ENCODE peak calls at places on chromosomes 12 and 14, in five cellular contexts. One of them, this sample, is unnamed.

GRCh38 chr14:30573203-30573814 is 14.4 kb downstream of the G2E3 start:
- DNase-seq in pancreas: no peak
- DNase-seq in epithelial cell of esophagus: peak
- DNase-seq in psoas muscle: no peak
- DNase-seq in fibroblast of the conjunctiva: no peak
- DNase-seq in this sample: peak

GRCh38 chr14:69439516-69440270 is 41.2 kb downstream of the SLC39A9 start:
- DNase-seq in pancreas: no peak
- DNase-seq in epithelial cell of esophagus: no peak
- DNase-seq in psoas muscle: no peak
- DNase-seq in fibroblast of the conjunctiva: no peak
- DNase-seq in this sample: no peak

GRCh38 chr14:31745741-31746140 is 184.5 kb downstream of the NUBPL start:
- DNase-seq in pancreas: no peak
- DNase-seq in epithelial cell of esophagus: no peak
- DNase-seq in psoas muscle: no peak
- DNase-seq in fibroblast of the conjunctiva: no peak
- DNase-seq in this sample: no peak

GRCh38 chr14:29243355-29243754 is 476.8 kb downstream of the FOXG1 start:
- DNase-seq in pancreas: no peak
- DNase-seq in epithelial cell of esophagus: peak
- DNase-seq in psoas muscle: no peak
- DNase-seq in fibroblast of the conjunctiva: peak
- DNase-seq in this sample: no peak

GRCh38 chr14:59728294-59728693 is 142.3 kb downstream of the RTN1 start:
- DNase-seq in pancreas: no peak
- DNase-seq in epithelial cell of esophagus: no peak
- DNase-seq in psoas muscle: no peak
- DNase-seq in fibroblast of the conjunctiva: no peak
- DNase-seq in this sample: no peak

GRCh38 chr12:3655331-3655900 is 97.5 kb downstream of the CRACR2A start:
- DNase-seq in pancreas: no peak
- DNase-seq in epithelial cell of esophagus: peak
- DNase-seq in psoas muscle: no peak
- DNase-seq in fibroblast of the conjunctiva: no peak
- DNase-seq in this sample: no peak

GRCh38 chr14:77638738-77639137 is 22.3 kb upstream of the SPTLC2 start:
- DNase-seq in pancreas: no peak
- DNase-seq in epithelial cell of esophagus: peak
- DNase-seq in psoas muscle: no peak
- DNase-seq in fibroblast of the conjunctiva: no peak
- DNase-seq in this sample: peak

GRCh38 chr12:124365726-124366430 is 71.0 kb downstream of the RFLNA start:
- DNase-seq in pancreas: no peak
- DNase-seq in epithelial cell of esophagus: no peak
- DNase-seq in psoas muscle: no peak
- DNase-seq in fibroblast of the conjunctiva: no peak
- DNase-seq in this sample: no peak

GRCh38 chr12:121992059-121992879 is 29.4 kb upstream of the BCL7A start:
- DNase-seq in pancreas: no peak
- DNase-seq in epithelial cell of esophagus: peak
- DNase-seq in psoas muscle: no peak
- DNase-seq in fibroblast of the conjunctiva: peak
- DNase-seq in this sample: peak

GRCh38 chr14:54108481-54109471 is 152.2 kb upstream of the BMP4 start:
- DNase-seq in pancreas: no peak
- DNase-seq in epithelial cell of esophagus: peak
- DNase-seq in psoas muscle: no peak
- DNase-seq in fibroblast of the conjunctiva: no peak
- DNase-seq in this sample: peak

GRCh38 chr12:32455607-32456063 is 56.3 kb downstream of the FGD4 start:
- DNase-seq in pancreas: no peak
- DNase-seq in epithelial cell of esophagus: peak
- DNase-seq in psoas muscle: no peak
- DNase-seq in fibroblast of the conjunctiva: peak
- DNase-seq in this sample: no peak

GRCh38 chr14:33922125-33922524 is 28.7 kb downstream of the EGLN3 start:
- DNase-seq in pancreas: no peak
- DNase-seq in epithelial cell of esophagus: peak
- DNase-seq in psoas muscle: no peak
- DNase-seq in fibroblast of the conjunctiva: no peak
- DNase-seq in this sample: peak

GRCh38 chr12:44509471-44509870 is 366.6 kb downstream of the NELL2 start:
- DNase-seq in pancreas: no peak
- DNase-seq in epithelial cell of esophagus: no peak
- DNase-seq in psoas muscle: no peak
- DNase-seq in fibroblast of the conjunctiva: no peak
- DNase-seq in this sample: no peak

GRCh38 chr14:77186911-77187648 is 5.5 kb downstream of the TMEM63C start:
- DNase-seq in pancreas: peak
- DNase-seq in epithelial cell of esophagus: peak
- DNase-seq in psoas muscle: no peak
- DNase-seq in fibroblast of the conjunctiva: no peak
- DNase-seq in this sample: peak

GRCh38 chr12:99907210-99907609 is 77.5 kb downstream of the ANKS1B start:
- DNase-seq in pancreas: no peak
- DNase-seq in epithelial cell of esophagus: no peak
- DNase-seq in psoas muscle: no peak
- DNase-seq in fibroblast of the conjunctiva: no peak
- DNase-seq in this sample: no peak

GRCh38 chr12:132061641-132062430 is 82.3 kb downstream of the DDX51 start:
- DNase-seq in pancreas: no peak
- DNase-seq in epithelial cell of esophagus: no peak
- DNase-seq in psoas muscle: no peak
- DNase-seq in fibroblast of the conjunctiva: no peak
- DNase-seq in this sample: no peak

GRCh38 chr12:58242803-58243628 is 301.6 kb downstream of the ATP23 start:
- DNase-seq in pancreas: no peak
- DNase-seq in epithelial cell of esophagus: no peak
- DNase-seq in psoas muscle: no peak
- DNase-seq in fibroblast of the conjunctiva: no peak
- DNase-seq in this sample: no peak

GRCh38 chr14:45253754-45254300 is 825 bp upstream of the MIS18BP1 start:
- DNase-seq in pancreas: no peak
- DNase-seq in epithelial cell of esophagus: peak
- DNase-seq in psoas muscle: peak
- DNase-seq in fibroblast of the conjunctiva: no peak
- DNase-seq in this sample: no peak

GRCh38 chr12:80064269-80064668 is 35.1 kb upstream of the OTOGL start:
- DNase-seq in pancreas: no peak
- DNase-seq in epithelial cell of esophagus: no peak
- DNase-seq in psoas muscle: no peak
- DNase-seq in fibroblast of the conjunctiva: peak
- DNase-seq in this sample: no peak

This sample was measured in epithelial cell of prostate.